ENCODE peak calls at places on chromosomes 13 and 19, in nine cellular contexts. B is omental fat pad; Z is lung; A is MCF 10A; R is choroid plexus epithelial cell; U is effector memory CD4-positive, alpha-beta T cell; W is effector CD4-positive, alpha-beta T cell; K is HFFc6; J is NCI-H187 treated with DMSO at 0.1 percent for 48 hours. V is an unnamed sample.
A peak's percentile ranks its signal among the peaks of the same experiment; 100 is the strongest.

GRCh38 chr13:39776439-39776838 is 121.0 kb downstream of the COG6 start:
- DNase-seq in B (no peak), Z (no peak), A (no peak), R (peak; percentile 93), U (no peak), W (no peak), K (peak; percentile 83), J (no peak), V (no peak)

GRCh38 chr19:5903054-5903501 is 512 bp downstream of the NDUFA11 start:
- DNase-seq in B (no peak), Z (peak; percentile 47), A (peak; percentile 29), R (peak; percentile 51), U (no peak), W (no peak), K (peak; percentile 32), J (no peak), V (peak; percentile 21)

GRCh38 chr13:107299717-107300116 is 731.8 kb upstream of the ARGLU1 start:
- DNase-seq in B (no peak), Z (no peak), A (no peak), R (no peak), U (no peak), W (no peak), K (no peak), J (no peak), V (no peak)

GRCh38 chr19:8648240-8648639 is 17.8 kb downstream of the NFILZ start:
- DNase-seq in B (no peak), Z (no peak), A (no peak), R (peak; percentile 36), U (no peak), W (no peak), K (no peak), J (no peak), V (no peak)

GRCh38 chr13:109707044-109707794 is 79.2 kb downstream of the IRS2 start:
- DNase-seq in B (no peak), Z (no peak), A (no peak), R (no peak), U (no peak), W (no peak), K (no peak), J (peak; percentile 99), V (no peak)

GRCh38 chr19:7705387-7706187 is 3.7 kb upstream of the FCER2 start:
- DNase-seq in B (no peak), Z (peak; percentile 34), A (no peak), R (no peak), U (peak; percentile 57), W (peak; percentile 60), K (no peak), J (no peak), V (peak; percentile 78)

GRCh38 chr13:101111894-101112293 is 304.4 kb downstream of the NALCN start:
- DNase-seq in B (no peak), Z (no peak), A (no peak), R (no peak), U (no peak), W (no peak), K (no peak), J (no peak), V (no peak)

GRCh38 chr13:21344662-21345176 is 114.4 kb downstream of the ZDHHC20 start:
- DNase-seq in B (no peak), Z (no peak), A (no peak), R (no peak), U (peak; percentile 8), W (no peak), K (no peak), J (no peak), V (peak; percentile 55)

GRCh38 chr19:37977992-37978391 is 71.0 kb downstream of the SIPA1L3 start:
- DNase-seq in B (no peak), Z (no peak), A (no peak), R (peak; percentile 80), U (no peak), W (no peak), K (peak; percentile 29), J (no peak), V (no peak)

GRCh38 chr19:48230555-48231129 is 25.1 kb downstream of the CARD8 start:
- DNase-seq in B (no peak), Z (no peak), A (no peak), R (no peak), U (peak; percentile 9), W (no peak), K (no peak), J (no peak), V (peak; percentile 44)

GRCh38 chr13:27274631-27275030 is 4.0 kb downstream of the RASL11A start:
- DNase-seq in B (no peak), Z (no peak), A (no peak), R (no peak), U (no peak), W (no peak), K (no peak), J (no peak), V (no peak)

GRCh38 chr13:23928985-23929384 is 31.7 kb upstream of the C1QTNF9B start:
- DNase-seq in B (no peak), Z (no peak), A (peak; percentile 30), R (peak; percentile 84), U (no peak), W (no peak), K (peak; percentile 66), J (no peak), V (no peak)

GRCh38 chr19:28843771-28844492 is 369.0 kb downstream of the UQCRFS1 start:
- DNase-seq in B (no peak), Z (no peak), A (no peak), R (no peak), U (no peak), W (no peak), K (no peak), J (no peak), V (no peak)

GRCh38 chr13:39410089-39410901 is 192.7 kb downstream of the LHFPL6 start:
- DNase-seq in B (no peak), Z (no peak), A (peak; percentile 5), R (peak; percentile 93), U (no peak), W (no peak), K (no peak), J (no peak), V (no peak)

GRCh38 chr13:92303428-92303827 is 905.0 kb downstream of the GPC5 start:
- DNase-seq in B (no peak), Z (no peak), A (peak; percentile 48), R (peak; percentile 97), U (no peak), W (no peak), K (no peak), J (no peak), V (no peak)

GRCh38 chr19:9406798-9407352 is 28.5 kb downstream of the ZNF266 start:
- DNase-seq in B (peak; percentile 23), Z (peak; percentile 56), A (no peak), R (peak; percentile 91), U (peak; percentile 32), W (no peak), K (peak; percentile 87), J (no peak), V (peak; percentile 56)

GRCh38 chr19:54245936-54246335 is 3.3 kb upstream of the LILRA6 start:
- DNase-seq in B (no peak), Z (no peak), A (no peak), R (no peak), U (no peak), W (no peak), K (no peak), J (no peak), V (no peak)

GRCh38 chr19:1070931-1071791 is 4.2 kb downstream of the ARHGAP45 start:
- DNase-seq in B (no peak), Z (no peak), A (no peak), R (no peak), U (no peak), W (no peak), K (no peak), J (no peak), V (no peak)

GRCh38 chr13:99749627-99750026 is 221.9 kb downstream of the ZIC5 start:
- DNase-seq in B (no peak), Z (no peak), A (no peak), R (peak; percentile 4), U (no peak), W (no peak), K (no peak), J (no peak), V (no peak)

GRCh38 chr13:110319774-110320509 is 12.9 kb downstream of the COL4A2 start:
- DNase-seq in B (no peak), Z (no peak), A (peak; percentile 83), R (peak; percentile 80), U (no peak), W (no peak), K (peak; percentile 68), J (no peak), V (peak; percentile 55)

GRCh38 chr19:17686027-17686511 is 2.1 kb downstream of the UNC13A start:
- DNase-seq in B (no peak), Z (no peak), A (peak; percentile 34), R (peak; percentile 10), U (no peak), W (no peak), K (no peak), J (no peak), V (no peak)

GRCh38 chr13:114034481-114034891 is 60.6 kb upstream of the C13orf46 start:
- DNase-seq in B (no peak), Z (no peak), A (no peak), R (peak; percentile 47), U (no peak), W (no peak), K (no peak), J (no peak), V (no peak)

GRCh38 chr19:3019211-3019854 is 9.7 kb downstream of the TLE2 start:
- DNase-seq in B (no peak), Z (no peak), A (no peak), R (no peak), U (no peak), W (no peak), K (no peak), J (no peak), V (no peak)

GRCh38 chr19:33393286-33394005 is 19.9 kb downstream of the CEBPG start:
- DNase-seq in B (no peak), Z (no peak), A (no peak), R (no peak), U (no peak), W (no peak), K (no peak), J (no peak), V (no peak)

GRCh38 chr13:41668130-41668757 is 210.9 kb downstream of the RGCC start:
- DNase-seq in B (no peak), Z (peak; percentile 58), A (peak; percentile 90), R (peak; percentile 98), U (peak; percentile 3), W (peak; percentile 7), K (peak; percentile 85), J (no peak), V (peak; percentile 66)

GRCh38 chr19:41588497-41589209 is 12.7 kb downstream of the CEACAM21 start:
- DNase-seq in B (no peak), Z (no peak), A (peak; percentile 56), R (peak; percentile 58), U (no peak), W (no peak), K (peak; percentile 18), J (no peak), V (peak; percentile 42)

GRCh38 chr19:18122860-18123795 is 25.6 kb downstream of the MAST3 start:
- DNase-seq in B (no peak), Z (no peak), A (no peak), R (no peak), U (no peak), W (no peak), K (no peak), J (no peak), V (no peak)

GRCh38 chr13:28324181-28324789 is 170.6 kb downstream of the FLT1 start:
- DNase-seq in B (no peak), Z (peak; percentile 62), A (peak; percentile 80), R (peak; percentile 79), U (peak; percentile 13), W (peak; percentile 25), K (peak; percentile 74), J (no peak), V (peak; percentile 69)

GRCh38 chr19:3606690-3607289 is at the start of gene TBXA2R:
- DNase-seq in B (peak; percentile 82), Z (peak; percentile 55), A (peak; percentile 37), R (peak; percentile 58), U (peak; percentile 20), W (peak; percentile 33), K (peak; percentile 57), J (no peak), V (peak; percentile 30)

GRCh38 chr13:78192721-78193120 is 274.1 kb upstream of the EDNRB start:
- DNase-seq in B (no peak), Z (no peak), A (no peak), R (peak; percentile 3), U (no peak), W (no peak), K (peak; percentile 74), J (no peak), V (no peak)

GRCh38 chr13:78030351-78030750 is 111.7 kb upstream of the EDNRB start:
- DNase-seq in B (no peak), Z (no peak), A (no peak), R (no peak), U (no peak), W (no peak), K (no peak), J (no peak), V (no peak)

V was measured in activated CD4-positive, alpha-beta T cell treated with anti-CD3 and anti-CD28 coated beads, Interleukin-2, amount 10 ng/mL, durations not matched to agents 7 days and 5 days.